ENCODE peak calls at places on chromosomes 3 and 15, in four cellular contexts. Z is K562, Q is H1, W is HepG2. S is an unnamed sample.

GRCh38 chr15:98678484-98678883 is 30.1 kb downstream of the IGF1R start:
- DNase-seq in Q (no peak), W (no peak), Z (no peak), S (no peak)

GRCh38 chr15:56496635-56497034 is 31.7 kb upstream of the MNS1 start:
- DNase-seq in Z (peak; percentile 69), W (peak; percentile 60), Q (no peak), S (peak; percentile 75)

GRCh38 chr3:112092439-112093179 is 6.4 kb downstream of the C3orf52 start:
- DNase-seq in Q (no peak), Z (no peak), W (no peak), S (no peak)

GRCh38 chr15:39613271-39613670 is 32.4 kb downstream of the THBS1 start:
- DNase-seq in Z (no peak), Q (no peak), W (no peak), S (no peak)

GRCh38 chr3:160368804-160369203 is 30.2 kb downstream of the IFT80 start:
- DNase-seq in Q (no peak), W (no peak), Z (no peak), S (no peak)

GRCh38 chr3:101377796-101378195 is 57.4 kb upstream of the IMPG2 start:
- DNase-seq in W (no peak), Z (no peak), Q (no peak), S (no peak)

GRCh38 chr3:7766530-7766929 is 735.1 kb upstream of the LMCD1 start:
- DNase-seq in W (no peak), Q (no peak), Z (no peak), S (no peak)

GRCh38 chr3:29466442-29466841 is 185.6 kb downstream of the RBMS3 start:
- DNase-seq in W (no peak), Z (no peak), Q (no peak), S (no peak)

GRCh38 chr3:13452490-13453335 is 27.4 kb upstream of the HDAC11 start:
- DNase-seq in W (peak; percentile 63), Z (peak; percentile 80), Q (no peak), S (peak; percentile 66)

GRCh38 chr15:100740105-100740504 is 137.7 kb downstream of the ASB7 start:
- DNase-seq in Z (no peak), Q (no peak), W (no peak), S (no peak)

GRCh38 chr3:42262525-42262924 is 3.5 kb downstream of the CCK start:
- DNase-seq in Z (no peak), W (no peak), Q (no peak), S (peak; percentile 14)

GRCh38 chr3:149151843-149152242 is 22.4 kb downstream of the HPS3 start:
- DNase-seq in Z (peak; percentile 85), Q (no peak), W (no peak), S (no peak)

GRCh38 chr15:77784361-77785292 is 151.9 kb upstream of the LINGO1 start:
- DNase-seq in Z (peak; percentile 70), Q (peak; percentile 88), W (peak; percentile 14), S (peak; percentile 64)
- TF ChIP-seq PHF8 in Z (no peak), Q (no peak), W (no peak), S (no peak)

GRCh38 chr3:59866076-59866475 is 816.3 kb upstream of the CFAP20DC start:
- DNase-seq in W (no peak), Z (no peak), Q (no peak), S (no peak)
- TF ChIP-seq MAFK in W (no peak), Z (no peak), Q (no peak), S (no peak)

GRCh38 chr3:150323770-150324169 is 84.3 kb upstream of the TSC22D2 start:
- DNase-seq in Z (no peak), Q (no peak), W (no peak), S (no peak)

GRCh38 chr3:150327678-150328667 is 80.1 kb upstream of the TSC22D2 start:
- DNase-seq in Z (no peak), Q (no peak), W (no peak), S (no peak)

GRCh38 chr3:150329408-150329807 is 78.7 kb upstream of the TSC22D2 start:
- DNase-seq in Q (no peak), Z (no peak), W (no peak), S (no peak)

GRCh38 chr3:150324261-150324660 is 83.8 kb upstream of the TSC22D2 start:
- DNase-seq in Z (no peak), W (no peak), Q (no peak), S (no peak)

GRCh38 chr3:150324825-150325224 is 83.3 kb upstream of the TSC22D2 start:
- DNase-seq in Z (peak; percentile 14), W (no peak), Q (no peak), S (no peak)
- TF ChIP-seq RFX5 in Z (no peak), W (no peak), Q (no peak), S (no peak)

GRCh38 chr3:33590541-33590940 is 127.5 kb downstream of the CLASP2 start:
- DNase-seq in Z (no peak), W (no peak), Q (no peak), S (no peak)
- TF ChIP-seq PHF8 in Z (no peak), W (no peak), Q (no peak), S (no peak)

GRCh38 chr3:18556503-18556902 is 131.4 kb upstream of the SATB1 start:
- DNase-seq in W (no peak), Q (no peak), Z (no peak), S (no peak)
- TF ChIP-seq MAFK in W (no peak), Q (no peak), Z (no peak), S (no peak)

DNA sequence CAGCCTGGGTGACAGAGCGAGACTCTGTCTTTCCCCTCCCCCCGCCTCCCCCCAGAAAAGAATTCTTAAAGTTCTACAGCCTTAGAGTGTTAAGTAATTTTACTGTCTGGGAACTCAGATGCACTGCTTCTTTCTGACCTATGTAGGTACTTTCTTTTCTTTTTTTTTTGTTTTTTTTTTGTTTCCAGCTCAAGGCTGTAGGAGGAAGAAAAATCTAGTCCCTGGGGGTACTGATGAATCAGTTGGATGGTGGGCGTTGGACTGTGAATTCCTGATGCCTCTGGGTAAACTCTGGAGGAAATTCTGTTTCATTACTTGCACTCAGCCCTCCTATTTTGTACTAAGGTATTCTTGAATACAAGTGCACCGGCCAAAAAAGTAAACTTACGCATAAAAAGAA is 10.8 kb downstream of the GHRL start:
- DNase-seq in Q (no peak), Z (no peak), W (no peak), S (no peak)
- TF ChIP-seq RFX5 in Q (no peak), Z (no peak), W (no peak), S (no peak)

DNA sequence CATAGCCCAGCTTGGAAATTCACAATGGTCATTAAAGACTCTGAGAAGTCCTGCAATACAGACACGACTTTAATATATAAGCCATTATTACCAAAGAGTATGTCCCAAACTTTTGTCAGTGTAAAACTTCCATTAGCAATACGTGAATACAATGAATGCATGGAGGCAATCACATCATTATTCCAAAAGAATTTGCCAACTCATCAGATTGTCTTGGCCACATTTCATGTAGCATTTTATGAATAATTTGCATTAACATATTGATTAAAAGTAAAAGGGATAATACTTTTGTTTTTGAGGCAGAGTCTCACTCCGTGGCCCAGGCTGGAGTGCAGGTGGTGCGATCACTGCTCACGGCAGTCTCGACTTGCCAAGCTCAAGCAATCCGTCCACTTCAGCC is 7.9 kb upstream of the DUT start:
- DNase-seq in Z (no peak), W (no peak), Q (no peak), S (no peak)
- TF ChIP-seq PHF8 in Z (no peak), W (no peak), Q (no peak), S (no peak)

DNA sequence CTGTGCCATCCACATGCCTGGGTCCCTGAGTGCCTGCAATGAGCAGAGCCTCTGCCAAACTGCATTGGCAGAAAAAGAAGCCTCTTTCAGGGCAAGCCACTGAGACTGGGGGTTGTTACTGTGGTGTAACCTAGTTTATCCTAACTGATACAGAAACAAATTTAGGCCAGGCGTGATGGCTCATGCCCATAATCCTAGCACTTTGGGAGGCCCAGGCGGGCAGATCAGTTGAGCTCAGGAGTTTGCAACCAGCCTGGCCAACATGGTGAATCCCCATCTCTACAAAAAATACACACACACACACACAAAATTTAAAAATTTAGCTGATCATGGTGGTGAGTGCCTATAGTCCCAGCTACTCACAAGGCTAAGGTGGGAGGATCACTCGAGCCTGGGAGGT is 221.6 kb downstream of the TBC1D2B start:
- DNase-seq in Z (no peak), W (no peak), Q (no peak), S (no peak)
- TF ChIP-seq MAFK in Z (no peak), W (no peak), Q (no peak), S (no peak)

GRCh38 chr3:177905895-177906511 is 630.2 kb upstream of the KCNMB2 start:
- DNase-seq in W (no peak), Z (no peak), Q (no peak), S (peak; percentile 5)
- TF ChIP-seq RFX5 in W (no peak), Z (no peak), Q (no peak), S (no peak)

GRCh38 chr15:73906346-73907017 is 19.8 kb upstream of the LOXL1 start:
- DNase-seq in W (no peak), Z (no peak), Q (no peak), S (no peak)
- TF ChIP-seq PHF8 in W (no peak), Z (no peak), Q (no peak), S (no peak)